ENCODE peak calls at places on chromosomes 13 and 19, in six cellular contexts. One of them, this sample, is unnamed.

GRCh38 chr19:40205760-40206159 is 12.4 kb downstream of the TTC9B start:
- DNase-seq in IMR-90: no peak
- DNase-seq in hippocampal formation: no peak
- DNase-seq in stimulated activated CD4-positive, alpha-beta T cell treated with anti-CD3 and anti-CD28 coated beads, Interleukin-4, amount 100 ng/mL, for 48 hours: no peak
- DNase-seq in frontal cortex: no peak
- DNase-seq in ureter: no peak
- DNase-seq in this sample: no peak

GRCh38 chr19:10095948-10096614 is 6.4 kb downstream of the ANGPTL6 start:
- DNase-seq in IMR-90: peak
- DNase-seq in hippocampal formation: peak
- DNase-seq in stimulated activated CD4-positive, alpha-beta T cell treated with anti-CD3 and anti-CD28 coated beads, Interleukin-4, amount 100 ng/mL, for 48 hours: peak
- DNase-seq in frontal cortex: peak
- DNase-seq in ureter: peak
- DNase-seq in this sample: peak

GRCh38 chr19:30174791-30175190 is 197.4 kb upstream of the ZNF536 start:
- DNase-seq in IMR-90: no peak
- DNase-seq in hippocampal formation: no peak
- DNase-seq in stimulated activated CD4-positive, alpha-beta T cell treated with anti-CD3 and anti-CD28 coated beads, Interleukin-4, amount 100 ng/mL, for 48 hours: no peak
- DNase-seq in frontal cortex: no peak
- DNase-seq in ureter: no peak
- DNase-seq in this sample: no peak

GRCh38 chr19:5138606-5139594 is 170.0 kb downstream of the KDM4B start:
- DNase-seq in IMR-90: peak
- DNase-seq in hippocampal formation: peak
- DNase-seq in stimulated activated CD4-positive, alpha-beta T cell treated with anti-CD3 and anti-CD28 coated beads, Interleukin-4, amount 100 ng/mL, for 48 hours: peak
- DNase-seq in frontal cortex: no peak
- DNase-seq in ureter: no peak
- DNase-seq in this sample: no peak

GRCh38 chr19:16452321-16452720 is 19.4 kb downstream of the EPS15L1 start:
- DNase-seq in IMR-90: no peak
- DNase-seq in hippocampal formation: no peak
- DNase-seq in stimulated activated CD4-positive, alpha-beta T cell treated with anti-CD3 and anti-CD28 coated beads, Interleukin-4, amount 100 ng/mL, for 48 hours: no peak
- DNase-seq in frontal cortex: no peak
- DNase-seq in ureter: no peak
- DNase-seq in this sample: no peak

GRCh38 chr19:24159707-24160106 is 72.7 kb downstream of the ZNF254 start:
- DNase-seq in IMR-90: peak
- DNase-seq in hippocampal formation: no peak
- DNase-seq in stimulated activated CD4-positive, alpha-beta T cell treated with anti-CD3 and anti-CD28 coated beads, Interleukin-4, amount 100 ng/mL, for 48 hours: no peak
- DNase-seq in frontal cortex: no peak
- DNase-seq in ureter: no peak
- DNase-seq in this sample: no peak

GRCh38 chr13:77136902-77137420 is 110.0 kb upstream of the FBXL3 start:
- DNase-seq in IMR-90: peak
- DNase-seq in hippocampal formation: no peak
- DNase-seq in stimulated activated CD4-positive, alpha-beta T cell treated with anti-CD3 and anti-CD28 coated beads, Interleukin-4, amount 100 ng/mL, for 48 hours: no peak
- DNase-seq in frontal cortex: no peak
- DNase-seq in ureter: no peak
- DNase-seq in this sample: no peak

GRCh38 chr13:36549771-36550170 is 117.5 kb downstream of the CCNA1 start:
- DNase-seq in IMR-90: no peak
- DNase-seq in hippocampal formation: no peak
- DNase-seq in stimulated activated CD4-positive, alpha-beta T cell treated with anti-CD3 and anti-CD28 coated beads, Interleukin-4, amount 100 ng/mL, for 48 hours: no peak
- DNase-seq in frontal cortex: no peak
- DNase-seq in ureter: no peak
- DNase-seq in this sample: no peak

GRCh38 chr13:112693831-112694497 is 4.1 kb downstream of the ATP11A start:
- DNase-seq in IMR-90: peak
- DNase-seq in hippocampal formation: no peak
- DNase-seq in stimulated activated CD4-positive, alpha-beta T cell treated with anti-CD3 and anti-CD28 coated beads, Interleukin-4, amount 100 ng/mL, for 48 hours: no peak
- DNase-seq in frontal cortex: no peak
- DNase-seq in ureter: no peak
- DNase-seq in this sample: peak

GRCh38 chr13:51330741-51331140 is 8.8 kb upstream of the SERPINE3 start:
- DNase-seq in IMR-90: no peak
- DNase-seq in hippocampal formation: no peak
- DNase-seq in stimulated activated CD4-positive, alpha-beta T cell treated with anti-CD3 and anti-CD28 coated beads, Interleukin-4, amount 100 ng/mL, for 48 hours: no peak
- DNase-seq in frontal cortex: no peak
- DNase-seq in ureter: no peak
- DNase-seq in this sample: no peak

GRCh38 chr19:40948580-40949299 is 42.3 kb upstream of the CYP2B6 start:
- DNase-seq in IMR-90: no peak
- DNase-seq in hippocampal formation: no peak
- DNase-seq in stimulated activated CD4-positive, alpha-beta T cell treated with anti-CD3 and anti-CD28 coated beads, Interleukin-4, amount 100 ng/mL, for 48 hours: no peak
- DNase-seq in frontal cortex: no peak
- DNase-seq in ureter: no peak
- DNase-seq in this sample: no peak

GRCh38 chr13:111901301-111901905 is 165.5 kb upstream of the SOX1 start:
- DNase-seq in IMR-90: no peak
- DNase-seq in hippocampal formation: no peak
- DNase-seq in stimulated activated CD4-positive, alpha-beta T cell treated with anti-CD3 and anti-CD28 coated beads, Interleukin-4, amount 100 ng/mL, for 48 hours: no peak
- DNase-seq in frontal cortex: no peak
- DNase-seq in ureter: peak
- DNase-seq in this sample: peak

GRCh38 chr19:19372656-19373416 is 32.6 kb upstream of the GATAD2A start:
- DNase-seq in IMR-90: peak
- DNase-seq in hippocampal formation: no peak
- DNase-seq in stimulated activated CD4-positive, alpha-beta T cell treated with anti-CD3 and anti-CD28 coated beads, Interleukin-4, amount 100 ng/mL, for 48 hours: no peak
- DNase-seq in frontal cortex: no peak
- DNase-seq in ureter: peak
- DNase-seq in this sample: no peak

GRCh38 chr19:4922530-4923378 is 13.5 kb downstream of the UHRF1 start:
- DNase-seq in IMR-90: no peak
- DNase-seq in hippocampal formation: no peak
- DNase-seq in stimulated activated CD4-positive, alpha-beta T cell treated with anti-CD3 and anti-CD28 coated beads, Interleukin-4, amount 100 ng/mL, for 48 hours: no peak
- DNase-seq in frontal cortex: no peak
- DNase-seq in ureter: no peak
- DNase-seq in this sample: no peak

This sample was measured in coronary artery.